ENCODE peak calls at places on chromosomes 13 and 19, in five cellular contexts. Z, B, Q, T and M are unnamed samples.

GRCh38 chr13:43767351-43767901 is 19.3 kb downstream of the ENOX1 start:
- DNase-seq in Q (no peak), T (peak; percentile 25), Z (no peak), B (no peak), M (no peak)

GRCh38 chr19:36072081-36072480 is 17.4 kb downstream of the WDR62 start:
- DNase-seq in Z (no peak), Q (no peak), B (no peak), T (no peak), M (no peak)

GRCh38 chr19:30908262-30908771 is 440.9 kb downstream of the TSHZ3 start:
- DNase-seq in Z (no peak), Q (no peak), T (no peak), B (no peak), M (no peak)

GRCh38 chr13:97913206-97913605 is 40.3 kb upstream of the IPO5 start:
- DNase-seq in Z (no peak), Q (no peak), B (no peak), T (no peak), M (no peak)

GRCh38 chr13:96216543-96216942 is 126.6 kb downstream of the HS6ST3 start:
- DNase-seq in Q (no peak), Z (no peak), T (no peak), B (no peak), M (no peak)

GRCh38 chr19:31625056-31625455 is 275.8 kb upstream of the TSHZ3 start:
- DNase-seq in Q (no peak), B (no peak), T (no peak), Z (no peak), M (no peak)

GRCh38 chr13:111210488-111210887 is 95.4 kb downstream of the ARHGEF7 start:
- DNase-seq in T (peak; percentile 48), Z (no peak), Q (no peak), B (no peak), M (no peak)

GRCh38 chr13:40362502-40362901 is 303.9 kb downstream of the FOXO1 start:
- DNase-seq in Q (no peak), T (no peak), B (no peak), Z (no peak), M (no peak)

GRCh38 chr19:10219678-10220077 is 11.5 kb downstream of the S1PR2 start:
- DNase-seq in Z (no peak), T (no peak), B (peak; percentile 25), Q (peak; percentile 44), M (peak; percentile 84)

GRCh38 chr13:22487932-22488331 is 692.8 kb upstream of the SGCG start:
- DNase-seq in Q (no peak), T (no peak), Z (no peak), B (no peak), M (no peak)

GRCh38 chr13:44971656-44972595 is 17.3 kb downstream of the NUFIP1 start:
- DNase-seq in Q (no peak), Z (no peak), T (no peak), B (no peak), M (no peak)
- H3K27ac ChIP-seq in Q (no peak overlapping the region), Z (no peak overlapping the region), T (no peak overlapping the region), B (no peak overlapping the region), M (no peak overlapping the region)

GRCh38 chr13:91348906-91349435 is 1.5 kb downstream of the MIR17HG start:
- DNase-seq in Z (peak; percentile 47), T (peak; percentile 95), B (peak; percentile 88), Q (peak; percentile 88), M (peak; percentile 100)

GRCh38 chr13:91346062-91346461 is 1.4 kb upstream of the MIR17HG start:
- DNase-seq in B (no peak), T (no peak), Q (no peak), Z (no peak), M (peak; percentile 38)

GRCh38 chr13:91347212-91347995 is at the start of gene MIR17HG:
- DNase-seq in Z (peak; percentile 43), B (peak; percentile 87), T (peak; percentile 90), Q (peak; percentile 83), M (peak; percentile 100)

GRCh38 chr13:91347996-91348905 is 764 bp downstream of the MIR17HG start:
- DNase-seq in Q (peak; percentile 77), Z (no peak), T (peak; percentile 46), B (peak; percentile 66), M (peak; percentile 93)

DNA sequence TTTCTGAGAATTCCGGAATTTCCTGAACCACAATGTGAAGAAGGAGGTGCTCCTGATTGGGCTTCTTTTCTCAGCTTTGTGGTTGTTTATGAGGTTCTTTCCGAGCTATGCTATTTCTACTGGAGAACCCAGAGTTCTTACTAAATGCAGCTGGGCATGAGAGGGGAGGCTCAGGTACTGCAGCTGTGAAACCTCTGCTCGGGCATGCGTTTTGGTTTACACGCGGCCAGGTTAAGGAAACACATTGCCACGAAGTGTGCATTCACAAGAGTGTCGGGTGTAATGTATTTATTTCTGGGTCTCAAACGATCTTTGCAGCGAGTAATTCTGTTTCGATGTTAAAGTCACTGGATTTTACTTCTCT is 657 bp upstream of the MIR17HG start:
- DNase-seq in Z (no peak), T (no peak), Q (peak; percentile 48), B (peak; percentile 13), M (peak; percentile 97)
- H3K27ac ChIP-seq in Z (no peak overlapping the region), T (peak overlapping the region; percentile 98), Q (peak overlapping the region; percentile 59), B (peak overlapping the region; percentile 13), M (peak overlapping the region; percentile 71)

DNA sequence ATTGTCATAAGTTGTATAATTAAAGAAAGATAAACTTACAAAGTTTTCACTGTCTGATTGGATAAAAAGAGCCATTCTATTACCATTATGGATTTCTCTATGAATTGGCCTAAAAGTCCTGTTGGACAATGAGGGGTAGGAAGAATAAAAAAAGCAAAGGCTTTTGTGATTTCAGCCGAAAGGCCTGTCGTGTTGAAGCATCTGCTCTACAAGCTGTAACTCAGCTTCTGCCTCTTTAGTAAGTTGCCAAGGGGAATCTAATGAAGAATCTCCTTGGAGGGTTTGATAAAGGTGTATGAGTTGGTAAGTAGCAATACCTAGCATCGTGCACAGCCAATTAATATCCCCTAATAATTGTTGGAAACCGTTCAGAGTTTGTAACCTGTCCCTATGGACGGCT is 25.2 kb upstream of the ERVV-1 start:
- DNase-seq in B (no peak), Z (no peak), T (no peak), Q (no peak), M (no peak)
- H3K27ac ChIP-seq in B (no peak overlapping the region), Z (no peak overlapping the region), T (no peak overlapping the region), Q (no peak overlapping the region), M (no peak overlapping the region)

DNA sequence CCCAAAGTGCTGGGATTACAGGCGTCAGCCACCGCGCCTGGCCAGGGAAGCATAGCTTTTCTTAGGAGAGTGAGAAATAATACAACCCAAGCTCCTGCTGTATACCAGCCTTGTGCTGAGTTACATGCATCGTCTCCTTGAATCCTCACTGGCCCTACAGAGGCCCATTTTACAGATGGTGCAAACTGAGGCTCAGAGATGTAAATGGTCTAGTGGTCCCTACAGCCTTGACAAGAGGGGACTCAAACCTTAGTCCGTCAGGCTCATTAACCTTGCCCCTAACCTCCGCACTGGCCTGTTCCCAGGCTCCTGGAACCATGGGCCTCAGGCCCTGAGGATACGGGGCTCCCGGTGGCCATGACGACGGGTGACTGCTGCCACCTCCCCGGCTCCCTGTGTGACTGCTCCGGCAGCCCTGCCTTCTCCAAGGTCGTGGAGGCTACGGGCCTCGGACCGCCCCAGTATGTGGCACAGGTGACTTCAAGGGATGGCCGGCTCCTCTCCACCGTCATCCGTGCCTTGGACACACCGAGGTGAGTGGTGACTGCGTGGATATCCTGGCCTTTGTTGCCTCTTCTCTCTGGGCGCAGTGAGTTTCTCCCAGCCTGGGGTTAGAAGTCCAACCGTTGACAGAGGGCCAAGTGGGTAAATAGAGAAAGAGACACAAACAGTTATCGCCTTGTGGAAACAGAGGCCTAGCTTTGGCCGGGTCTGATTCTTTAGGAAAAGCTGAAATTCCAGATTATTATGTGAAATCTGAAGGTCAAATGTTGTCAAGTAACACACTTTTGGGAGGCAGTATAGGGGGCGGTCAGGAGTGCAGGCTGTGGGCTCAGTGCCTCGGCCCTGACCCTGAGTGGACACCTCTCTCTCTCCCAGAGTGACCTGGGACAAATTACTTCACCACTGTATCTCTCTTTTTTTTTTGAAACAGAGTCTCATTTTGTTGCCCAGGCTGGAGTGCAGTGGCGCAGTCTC is 8.7 kb downstream of the MARCHF2 start:
- DNase-seq in B (no peak), Q (no peak), Z (no peak), T (no peak), M (no peak)
- H3K27ac ChIP-seq in B (no peak overlapping the region), Q (no peak overlapping the region), Z (no peak overlapping the region), T (no peak overlapping the region), M (no peak overlapping the region)

GRCh38 chr13:45206340-45206739 is 5.5 kb upstream of the KCTD4 start:
- DNase-seq in B (no peak), T (no peak), Z (no peak), Q (no peak), M (no peak)
- H3K27ac ChIP-seq in B (no peak overlapping the region), T (peak overlapping the region; percentile 83), Z (no peak overlapping the region), Q (no peak overlapping the region), M (no peak overlapping the region)